ENCODE peak calls at places on chromosomes 13 and 19, in nine cellular contexts. One of them, this sample, is unnamed.

GRCh38 chr13:48194392-48194754 is 38.6 kb upstream of the ITM2B start:
- DNase-seq in endothelial cell: no peak
- DNase-seq in left lung: no peak
- DNase-seq in cardiac muscle cell: peak; percentile 55
- DNase-seq in cardiac fibroblast: peak; percentile 55
- DNase-seq in esophagus squamous epithelium: no peak
- DNase-seq in Peyer's patch: no peak
- DNase-seq in MCF 10A: no peak
- DNase-seq in transverse colon: no peak
- DNase-seq in this sample: no peak

GRCh38 chr13:108959254-108959653 is 329.8 kb downstream of the MYO16 start:
- DNase-seq in left lung: no peak
- DNase-seq in MCF 10A: no peak
- DNase-seq in Peyer's patch: no peak
- DNase-seq in cardiac muscle cell: peak; percentile 36
- DNase-seq in cardiac fibroblast: peak; percentile 66
- DNase-seq in esophagus squamous epithelium: no peak
- DNase-seq in endothelial cell: no peak
- DNase-seq in transverse colon: no peak
- DNase-seq in this sample: no peak

GRCh38 chr19:51709575-51709974 is 14.2 kb downstream of the HAS1 start:
- DNase-seq in transverse colon: no peak
- DNase-seq in Peyer's patch: no peak
- DNase-seq in cardiac fibroblast: no peak
- DNase-seq in esophagus squamous epithelium: no peak
- DNase-seq in MCF 10A: no peak
- DNase-seq in endothelial cell: no peak
- DNase-seq in cardiac muscle cell: no peak
- DNase-seq in left lung: no peak
- DNase-seq in this sample: no peak

GRCh38 chr13:110290811-110291210 is 16.1 kb downstream of the COL4A1 start:
- DNase-seq in transverse colon: no peak
- DNase-seq in esophagus squamous epithelium: no peak
- DNase-seq in Peyer's patch: no peak
- DNase-seq in MCF 10A: no peak
- DNase-seq in cardiac fibroblast: no peak
- DNase-seq in cardiac muscle cell: no peak
- DNase-seq in endothelial cell: no peak
- DNase-seq in left lung: no peak
- DNase-seq in this sample: no peak

GRCh38 chr19:40578442-40578908 is 1.8 kb downstream of the SHKBP1 start:
- DNase-seq in MCF 10A: no peak
- DNase-seq in left lung: no peak
- DNase-seq in endothelial cell: peak; percentile 29
- DNase-seq in Peyer's patch: no peak
- DNase-seq in cardiac fibroblast: peak; percentile 48
- DNase-seq in transverse colon: no peak
- DNase-seq in esophagus squamous epithelium: no peak
- DNase-seq in cardiac muscle cell: peak; percentile 57
- DNase-seq in this sample: no peak

GRCh38 chr19:52691215-52691610 is 43.6 kb downstream of the ZNF611 start:
- DNase-seq in Peyer's patch: no peak
- DNase-seq in transverse colon: no peak
- DNase-seq in MCF 10A: no peak
- DNase-seq in cardiac fibroblast: no peak
- DNase-seq in esophagus squamous epithelium: no peak
- DNase-seq in endothelial cell: no peak
- DNase-seq in cardiac muscle cell: no peak
- DNase-seq in left lung: no peak
- DNase-seq in this sample: no peak

GRCh38 chr13:99215466-99215865 is 14.8 kb downstream of the UBAC2 start:
- DNase-seq in cardiac muscle cell: no peak
- DNase-seq in transverse colon: no peak
- DNase-seq in MCF 10A: no peak
- DNase-seq in esophagus squamous epithelium: no peak
- DNase-seq in left lung: no peak
- DNase-seq in cardiac fibroblast: no peak
- DNase-seq in Peyer's patch: peak; percentile 49
- DNase-seq in endothelial cell: no peak
- DNase-seq in this sample: no peak

GRCh38 chr19:44792286-44792685 is 14.6 kb downstream of the CBLC start:
- DNase-seq in left lung: no peak
- DNase-seq in esophagus squamous epithelium: no peak
- DNase-seq in MCF 10A: no peak
- DNase-seq in transverse colon: no peak
- DNase-seq in cardiac muscle cell: no peak
- DNase-seq in cardiac fibroblast: no peak
- DNase-seq in endothelial cell: no peak
- DNase-seq in Peyer's patch: no peak
- DNase-seq in this sample: no peak

GRCh38 chr19:52566588-52566987 is 3.5 kb upstream of the ZNF701 start:
- DNase-seq in cardiac fibroblast: no peak
- DNase-seq in endothelial cell: no peak
- DNase-seq in transverse colon: no peak
- DNase-seq in Peyer's patch: no peak
- DNase-seq in cardiac muscle cell: peak; percentile 14
- DNase-seq in esophagus squamous epithelium: no peak
- DNase-seq in MCF 10A: peak; percentile 73
- DNase-seq in left lung: no peak
- DNase-seq in this sample: no peak

GRCh38 chr13:94263038-94263437 is 216.4 kb downstream of the DCT start:
- DNase-seq in transverse colon: no peak
- DNase-seq in Peyer's patch: no peak
- DNase-seq in MCF 10A: no peak
- DNase-seq in left lung: no peak
- DNase-seq in cardiac fibroblast: no peak
- DNase-seq in esophagus squamous epithelium: no peak
- DNase-seq in endothelial cell: no peak
- DNase-seq in cardiac muscle cell: no peak
- DNase-seq in this sample: no peak

GRCh38 chr13:27006519-27007161 is 165.0 kb downstream of the USP12 start:
- DNase-seq in Peyer's patch: no peak
- DNase-seq in cardiac fibroblast: peak; percentile 45
- DNase-seq in endothelial cell: no peak
- DNase-seq in cardiac muscle cell: peak; percentile 46
- DNase-seq in transverse colon: peak; percentile 55
- DNase-seq in MCF 10A: peak; percentile 41
- DNase-seq in esophagus squamous epithelium: no peak
- DNase-seq in left lung: peak; percentile 83
- DNase-seq in this sample: peak; percentile 81

GRCh38 chr13:28494861-28495585 is at the start of gene FLT1:
- DNase-seq in transverse colon: no peak
- DNase-seq in MCF 10A: no peak
- DNase-seq in cardiac muscle cell: peak; percentile 48
- DNase-seq in cardiac fibroblast: peak; percentile 44
- DNase-seq in endothelial cell: peak; percentile 96
- DNase-seq in Peyer's patch: no peak
- DNase-seq in left lung: peak; percentile 89
- DNase-seq in esophagus squamous epithelium: no peak
- DNase-seq in this sample: peak; percentile 77

GRCh38 chr19:3068071-3068470 is 5.8 kb upstream of the TLE5 start:
- DNase-seq in cardiac muscle cell: no peak
- DNase-seq in left lung: no peak
- DNase-seq in esophagus squamous epithelium: no peak
- DNase-seq in MCF 10A: no peak
- DNase-seq in cardiac fibroblast: no peak
- DNase-seq in endothelial cell: no peak
- DNase-seq in Peyer's patch: no peak
- DNase-seq in transverse colon: no peak
- DNase-seq in this sample: no peak

GRCh38 chr19:17915940-17916593 is 16.7 kb upstream of the CCDC124 start:
- DNase-seq in transverse colon: no peak
- DNase-seq in cardiac muscle cell: no peak
- DNase-seq in endothelial cell: no peak
- DNase-seq in cardiac fibroblast: no peak
- DNase-seq in MCF 10A: peak; percentile 80
- DNase-seq in esophagus squamous epithelium: no peak
- DNase-seq in Peyer's patch: no peak
- DNase-seq in left lung: no peak
- DNase-seq in this sample: no peak

GRCh38 chr19:55289117-55289796 is 5.5 kb downstream of the BRSK1 start:
- DNase-seq in transverse colon: no peak
- DNase-seq in endothelial cell: no peak
- DNase-seq in cardiac muscle cell: peak; percentile 10
- DNase-seq in esophagus squamous epithelium: no peak
- DNase-seq in left lung: no peak
- DNase-seq in cardiac fibroblast: peak; percentile 13
- DNase-seq in MCF 10A: no peak
- DNase-seq in Peyer's patch: no peak
- DNase-seq in this sample: no peak

GRCh38 chr19:46932346-46932745 is 71.5 kb downstream of the ARHGAP35 start:
- DNase-seq in MCF 10A: peak; percentile 61
- DNase-seq in left lung: no peak
- DNase-seq in esophagus squamous epithelium: no peak
- DNase-seq in cardiac muscle cell: peak; percentile 56
- DNase-seq in cardiac fibroblast: peak; percentile 57
- DNase-seq in transverse colon: no peak
- DNase-seq in Peyer's patch: no peak
- DNase-seq in endothelial cell: no peak
- DNase-seq in this sample: no peak
- TF ChIP-seq CTCF in MCF 10A: no peak
- TF ChIP-seq CTCF in left lung: no peak
- TF ChIP-seq CTCF in esophagus squamous epithelium: no peak
- TF ChIP-seq CTCF in cardiac muscle cell: no peak
- TF ChIP-seq CTCF in cardiac fibroblast: no peak
- TF ChIP-seq CTCF in transverse colon: no peak
- TF ChIP-seq CTCF in Peyer's patch: no peak
- TF ChIP-seq CTCF in endothelial cell: no peak
- TF ChIP-seq CTCF in this sample: no peak

DNA sequence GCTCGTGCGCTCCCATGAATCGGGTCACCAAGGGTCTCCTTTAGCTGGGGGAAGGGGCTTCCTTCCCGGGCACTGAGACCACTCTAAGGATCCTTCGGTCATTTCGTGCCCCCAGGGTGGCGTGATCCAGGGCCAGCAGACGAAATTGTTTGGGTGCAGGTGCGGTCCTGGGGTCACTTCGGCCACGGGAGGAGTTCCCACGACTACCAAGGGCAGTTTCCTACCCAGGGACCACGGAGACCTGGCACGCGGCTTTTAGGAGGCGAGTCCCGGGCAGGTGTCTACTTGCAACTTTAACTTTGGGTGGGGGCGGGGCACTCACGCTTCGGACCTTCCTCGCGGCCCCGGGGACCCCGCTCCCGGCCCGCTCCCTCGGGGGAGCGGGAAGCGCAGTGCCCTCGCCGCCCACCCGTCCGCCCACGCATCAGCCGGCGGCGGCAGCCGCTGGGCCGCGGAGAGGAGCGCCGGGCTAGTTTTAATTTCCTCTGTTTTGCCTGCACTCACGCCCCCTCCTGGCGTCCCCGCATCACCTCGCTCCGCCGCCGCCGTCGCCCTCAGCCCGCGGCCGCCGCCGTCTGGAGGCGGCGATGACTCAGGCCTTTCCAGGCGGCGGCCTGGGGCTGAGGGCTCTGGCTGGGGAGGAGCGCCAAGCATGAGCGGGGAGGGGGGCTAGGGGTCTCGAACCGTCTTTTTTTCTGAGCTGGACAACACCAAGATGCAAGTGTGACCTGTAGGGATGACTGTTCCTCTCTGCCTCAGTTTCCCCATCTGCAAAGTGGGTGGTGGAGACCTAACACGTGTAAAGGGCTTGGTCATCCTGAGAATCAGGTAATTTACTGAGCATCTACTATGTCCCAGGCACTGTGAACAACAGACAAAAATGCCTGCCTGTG is 21.8 kb downstream of the OLFM2 start:
- DNase-seq in esophagus squamous epithelium: no peak
- DNase-seq in cardiac fibroblast: peak; percentile 84
- DNase-seq in cardiac muscle cell: peak; percentile 90
- DNase-seq in transverse colon: peak; percentile 76
- DNase-seq in left lung: peak; percentile 90
- DNase-seq in Peyer's patch: peak; percentile 55
- DNase-seq in MCF 10A: peak; percentile 84
- DNase-seq in endothelial cell: peak; percentile 90
- DNase-seq in this sample: peak; percentile 89
- TF ChIP-seq CTCF in esophagus squamous epithelium: peak; percentile 66
- TF ChIP-seq CTCF in cardiac fibroblast: peak; percentile 26
- TF ChIP-seq CTCF in cardiac muscle cell: peak; percentile 64
- TF ChIP-seq CTCF in transverse colon: peak; percentile 41
- TF ChIP-seq CTCF in left lung: no peak
- TF ChIP-seq CTCF in Peyer's patch: peak; percentile 43
- TF ChIP-seq CTCF in MCF 10A: peak; percentile 51
- TF ChIP-seq CTCF in endothelial cell: peak; percentile 65
- TF ChIP-seq CTCF in this sample: peak; percentile 53

DNA sequence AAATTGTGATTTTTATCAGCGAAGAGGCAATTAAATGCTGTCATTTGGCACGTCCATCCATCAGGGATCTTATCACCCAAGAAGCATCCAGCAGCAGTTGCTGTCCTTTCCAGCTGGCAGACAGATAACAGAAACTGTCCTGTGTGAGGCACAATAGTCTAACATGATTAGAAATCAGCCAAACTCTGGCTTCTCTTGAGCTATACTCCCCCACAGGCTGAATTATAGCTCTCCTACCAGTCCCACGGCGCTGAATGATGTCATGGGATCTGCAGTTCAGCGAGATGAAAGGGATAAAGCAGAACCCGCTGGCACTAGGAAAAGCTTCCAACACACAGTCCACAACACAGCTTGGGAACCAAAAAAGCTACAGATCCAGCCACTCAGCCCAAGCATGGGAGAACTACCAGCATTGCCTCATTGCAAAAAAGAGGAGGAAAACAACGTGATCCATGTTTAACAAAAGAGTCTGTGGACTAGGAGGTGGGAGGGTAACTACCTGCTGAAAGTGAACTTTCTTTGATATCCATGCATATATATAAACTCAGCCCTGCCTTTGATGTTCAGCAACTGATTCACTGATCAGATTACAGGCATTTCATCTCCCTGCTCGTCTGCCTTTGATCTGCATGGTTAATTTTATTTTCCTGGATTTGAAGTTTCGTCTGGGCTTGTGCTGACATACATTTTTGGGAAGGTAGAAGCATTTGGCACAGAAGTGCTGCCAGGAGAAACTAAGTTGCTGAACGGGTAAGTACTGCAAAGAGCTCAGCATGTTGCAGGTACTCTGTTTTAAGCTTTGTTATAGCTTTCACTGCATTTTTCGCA is at the start of gene TNFRSF19:
- DNase-seq in endothelial cell: no peak
- DNase-seq in esophagus squamous epithelium: no peak
- DNase-seq in MCF 10A: no peak
- DNase-seq in Peyer's patch: no peak
- DNase-seq in left lung: no peak
- DNase-seq in transverse colon: no peak
- DNase-seq in cardiac muscle cell: peak; percentile 84
- DNase-seq in cardiac fibroblast: peak; percentile 77
- DNase-seq in this sample: no peak
- TF ChIP-seq CTCF in endothelial cell: no peak
- TF ChIP-seq CTCF in esophagus squamous epithelium: no peak
- TF ChIP-seq CTCF in MCF 10A: no peak
- TF ChIP-seq CTCF in Peyer's patch: no peak
- TF ChIP-seq CTCF in left lung: no peak
- TF ChIP-seq CTCF in transverse colon: no peak
- TF ChIP-seq CTCF in cardiac muscle cell: no peak
- TF ChIP-seq CTCF in cardiac fibroblast: no peak
- TF ChIP-seq CTCF in this sample: no peak

DNA sequence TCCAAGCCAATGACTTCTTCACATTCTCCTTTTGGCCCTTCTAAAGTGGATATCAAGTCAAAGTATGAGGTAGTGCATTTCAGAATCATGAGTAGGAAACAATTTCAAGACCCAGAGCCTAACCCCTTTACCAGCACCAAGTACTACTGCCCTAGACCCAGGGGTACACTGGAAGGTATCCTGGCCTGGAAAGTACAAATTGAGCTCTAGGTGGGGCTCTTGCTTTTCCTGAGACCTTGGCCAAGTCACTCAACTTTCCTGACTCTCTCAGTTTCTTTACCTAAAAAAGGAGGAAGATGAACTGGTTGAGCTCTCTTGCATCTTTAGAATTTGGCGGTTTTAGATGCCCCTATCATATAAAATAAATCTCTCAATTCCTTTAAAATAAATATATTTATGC is 204.7 kb downstream of the FGF14 start:
- DNase-seq in left lung: no peak
- DNase-seq in transverse colon: no peak
- DNase-seq in MCF 10A: peak; percentile 57
- DNase-seq in esophagus squamous epithelium: no peak
- DNase-seq in Peyer's patch: no peak
- DNase-seq in cardiac fibroblast: peak; percentile 4
- DNase-seq in endothelial cell: peak; percentile 14
- DNase-seq in cardiac muscle cell: no peak
- DNase-seq in this sample: no peak
- TF ChIP-seq CTCF in left lung: no peak
- TF ChIP-seq CTCF in transverse colon: no peak
- TF ChIP-seq CTCF in MCF 10A: peak; percentile 37
- TF ChIP-seq CTCF in esophagus squamous epithelium: no peak
- TF ChIP-seq CTCF in Peyer's patch: no peak
- TF ChIP-seq CTCF in cardiac fibroblast: peak; percentile 27
- TF ChIP-seq CTCF in endothelial cell: no peak
- TF ChIP-seq CTCF in cardiac muscle cell: peak; percentile 10
- TF ChIP-seq CTCF in this sample: peak; percentile 32

This sample was measured in upper lobe of right lung.